ENCODE peak calls at places on chromosomes 6 and 20, in nine cellular contexts. X is sigmoid colon, K is adrenal gland, V is spleen, A is lower leg skin, G is IMR-90, R is ovary, C is uterus, I is A549. Z is an unnamed sample.

GRCh38 chr20:49482621-49483017 is at the start of gene KCNB1:
- DNase-seq in X (peak; percentile 92), K (peak; percentile 55), V (no peak), A (peak; percentile 35), G (peak; percentile 21), R (peak; percentile 87), C (peak; percentile 81), I (peak; percentile 31), Z (peak; percentile 46)

GRCh38 chr20:13687827-13688226 is 49.1 kb upstream of the TASP1 start:
- DNase-seq in X (no peak), K (no peak), V (no peak), A (no peak), G (no peak), R (no peak), C (no peak), I (no peak), Z (no peak)

GRCh38 chr6:32568561-32568960 is 21.1 kb downstream of the HLA-DRB1 start:
- DNase-seq in X (no peak), K (no peak), V (no peak), A (no peak), G (no peak), R (no peak), C (no peak), I (no peak), Z (no peak)

GRCh38 chr20:61980647-61981583 is 84.8 kb downstream of the TAF4 start:
- DNase-seq in X (no peak), K (peak; percentile 66), V (peak; percentile 76), A (no peak), G (no peak), R (peak; percentile 40), C (no peak), I (peak; percentile 65), Z (peak; percentile 25)

GRCh38 chr6:112563368-112563767 is 216.2 kb downstream of the RFPL4B start:
- DNase-seq in X (no peak), K (no peak), V (no peak), A (no peak), G (peak; percentile 72), R (no peak), C (no peak), I (no peak), Z (no peak)

GRCh38 chr6:104226798-104227444 is 632.8 kb downstream of the HACE1 start:
- DNase-seq in X (no peak), K (no peak), V (no peak), A (no peak), G (no peak), R (no peak), C (no peak), I (no peak), Z (no peak)

GRCh38 chr6:159693128-159693893 is at the start of gene SOD2:
- DNase-seq in X (peak; percentile 93), K (peak; percentile 94), V (peak; percentile 97), A (peak; percentile 79), G (peak; percentile 81), R (peak; percentile 87), C (peak; percentile 84), I (peak; percentile 79), Z (no peak)

GRCh38 chr20:49585585-49586245 is 17.8 kb upstream of the PTGIS start:
- DNase-seq in X (no peak), K (no peak), V (no peak), A (no peak), G (no peak), R (no peak), C (no peak), I (no peak), Z (no peak)

GRCh38 chr20:22385602-22386299 is 198.6 kb downstream of the FOXA2 start:
- DNase-seq in X (no peak), K (no peak), V (no peak), A (no peak), G (no peak), R (no peak), C (no peak), I (peak; percentile 74), Z (no peak)

GRCh38 chr6:12339808-12340487 is 49.8 kb downstream of the EDN1 start:
- DNase-seq in X (no peak), K (no peak), V (no peak), A (no peak), G (no peak), R (no peak), C (no peak), I (no peak), Z (no peak)

GRCh38 chr6:116287668-116288282 is 8.0 kb upstream of the TSPYL1 start:
- DNase-seq in X (no peak), K (no peak), V (no peak), A (no peak), G (peak; percentile 74), R (no peak), C (no peak), I (peak; percentile 61), Z (no peak)

GRCh38 chr6:80217799-80218198 is 111.3 kb downstream of the BCKDHB start:
- DNase-seq in X (peak; percentile 87), K (no peak), V (no peak), A (no peak), G (no peak), R (no peak), C (no peak), I (no peak), Z (no peak)

GRCh38 chr6:10687582-10687981 is 6.8 kb downstream of the C6orf52 start:
- DNase-seq in X (no peak), K (no peak), V (no peak), A (no peak), G (no peak), R (no peak), C (no peak), I (no peak), Z (no peak)

GRCh38 chr6:93918258-93918657 is 498.9 kb upstream of the EPHA7 start:
- DNase-seq in X (no peak), K (no peak), V (no peak), A (no peak), G (no peak), R (no peak), C (no peak), I (no peak), Z (no peak)

GRCh38 chr20:59150821-59151251 is 12.8 kb upstream of the ZNF831 start:
- DNase-seq in X (no peak), K (no peak), V (no peak), A (no peak), G (no peak), R (no peak), C (no peak), I (no peak), Z (no peak)

GRCh38 chr6:64256483-64256882 is 620.9 kb downstream of the PHF3 start:
- DNase-seq in X (no peak), K (no peak), V (no peak), A (no peak), G (no peak), R (no peak), C (no peak), I (no peak), Z (no peak)

GRCh38 chr20:22446613-22447447 is 137.5 kb downstream of the FOXA2 start:
- DNase-seq in X (no peak), K (no peak), V (no peak), A (no peak), G (no peak), R (no peak), C (no peak), I (no peak), Z (no peak)

GRCh38 chr20:11671015-11671511 is 246.6 kb upstream of the BTBD3 start:
- DNase-seq in X (no peak), K (no peak), V (no peak), A (no peak), G (no peak), R (no peak), C (no peak), I (no peak), Z (no peak)

GRCh38 chr20:58112017-58112781 is 116.3 kb downstream of the ANKRD60 start:
- DNase-seq in X (no peak), K (no peak), V (no peak), A (peak; percentile 63), G (peak; percentile 36), R (no peak), C (no peak), I (peak; percentile 58), Z (peak; percentile 59)

GRCh38 chr20:48626226-48626937 is 201.4 kb downstream of the PREX1 start:
- DNase-seq in X (no peak), K (no peak), V (peak; percentile 69), A (no peak), G (peak; percentile 44), R (peak; percentile 55), C (no peak), I (no peak), Z (no peak)

DNA sequence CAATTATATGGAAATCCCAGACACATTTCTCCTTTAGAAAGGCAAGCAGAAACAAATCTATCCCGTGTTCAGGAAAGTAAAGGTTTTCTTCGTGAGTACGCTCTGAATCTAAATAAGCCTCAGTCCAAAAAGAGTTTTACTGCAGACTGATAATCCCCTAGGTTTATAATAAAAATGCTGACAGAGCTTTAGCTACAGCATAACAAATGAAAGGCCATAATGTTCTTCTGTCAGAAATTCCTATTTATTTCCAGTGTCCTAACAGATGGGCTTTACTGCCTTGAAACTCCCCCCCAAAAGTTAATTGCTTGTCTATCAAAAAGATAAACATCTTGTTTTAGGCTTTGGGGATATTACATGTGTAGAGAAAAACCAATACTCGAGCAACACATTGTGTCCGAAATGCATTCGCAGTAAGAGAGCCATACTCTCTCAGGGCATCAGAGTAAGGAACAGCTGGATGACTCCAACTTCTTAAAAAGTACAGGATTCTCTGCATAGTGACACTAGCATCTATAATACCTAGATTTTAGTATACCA is 109.0 kb downstream of the PRKN start:
- DNase-seq in X (no peak), K (no peak), V (no peak), A (no peak), G (no peak), R (no peak), C (no peak), I (no peak), Z (no peak)
- TF ChIP-seq POLR2A in X (no peak), K (no peak), V (no peak), A (no peak), G (no peak), R (no peak), C (no peak), I (no peak), Z (no peak)

GRCh38 chr6:3751730-3752537 is 421 bp upstream of the PXDC1 start:
- DNase-seq in X (peak; percentile 96), K (peak; percentile 89), V (peak; percentile 94), A (peak; percentile 89), G (peak; percentile 93), R (peak; percentile 92), C (peak; percentile 94), I (peak; percentile 73), Z (peak; percentile 91)
- TF ChIP-seq POLR2A in X (peak; percentile 18), K (peak; percentile 71), V (no peak), A (peak; percentile 29), G (peak; percentile 4), R (peak; percentile 76), C (peak; percentile 86), I (no peak), Z (peak; percentile 18)

DNA sequence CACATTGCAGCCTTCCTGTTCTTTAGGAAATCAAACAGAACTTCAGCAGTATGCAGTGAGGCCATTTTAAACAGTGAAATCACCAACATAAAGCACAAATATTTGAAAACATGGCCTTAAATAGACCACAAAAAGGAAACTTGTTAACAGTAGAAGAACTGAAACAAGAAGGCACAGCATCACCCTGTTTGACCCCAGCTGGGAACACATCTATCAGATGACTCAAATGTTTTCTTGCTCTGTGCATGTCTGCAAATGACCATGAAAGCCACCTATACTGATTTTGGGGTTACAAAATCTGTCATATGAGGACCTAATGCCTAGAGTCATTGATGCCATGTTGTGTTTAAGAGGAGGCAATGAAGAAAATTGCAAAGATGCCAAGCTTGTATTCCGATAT is 123.8 kb upstream of the ADGRF1 start:
- DNase-seq in X (no peak), K (no peak), V (no peak), A (peak; percentile 23), G (peak; percentile 59), R (no peak), C (no peak), I (no peak), Z (no peak)
- TF ChIP-seq POLR2A in X (no peak), K (no peak), V (no peak), A (no peak), G (no peak), R (no peak), C (no peak), I (no peak), Z (no peak)

GRCh38 chr6:158631678-158632537 is 12.6 kb downstream of the DYNLT1 start:
- DNase-seq in X (peak; percentile 85), K (peak; percentile 84), V (no peak), A (peak; percentile 62), G (peak; percentile 97), R (peak; percentile 50), C (peak; percentile 71), I (peak; percentile 80), Z (peak; percentile 82)
- TF ChIP-seq POLR2A in X (no peak), K (peak; percentile 9), V (no peak), A (no peak), G (peak; percentile 63), R (no peak), C (no peak), I (no peak), Z (no peak)

Z was measured in H54.